ENCODE peak calls at places on chromosomes 3 and 15, in six cellular contexts. W is GM19239; X is stimulated activated effector memory CD8-positive, alpha-beta T cell treated with anti-CD3 and anti-CD28 coated beads, Interleukin-12 subunit alpha, Interleukin-12 subunit beta, amount 100 ng/mL, for 72 hours; K is activated CD4-positive, alpha-beta T cell treated with anti-CD3 and anti-CD28 coated beads, Interleukin-2, amount 50 U/mL, for 4 hours; A is cardiac septum; S is ACHN. B is an unnamed sample.
A peak's percentile ranks its signal among the peaks of the same experiment; 100 is the strongest.

GRCh38 chr15:48603123-48603500 is 42.4 kb downstream of the FBN1 start:
- DNase-seq in W (no peak), X (no peak), K (no peak), A (no peak), S (no peak), B (no peak)

GRCh38 chr3:100041328-100041749 is 73.0 kb downstream of the FILIP1L start:
- DNase-seq in W (no peak), X (no peak), K (no peak), A (no peak), S (peak; percentile 73), B (no peak)

GRCh38 chr15:88238618-88239430 is 17.7 kb downstream of the NTRK3 start:
- DNase-seq in W (no peak), X (no peak), K (no peak), A (no peak), S (no peak), B (no peak)

GRCh38 chr3:5540532-5540931 is 353.0 kb downstream of the EDEM1 start:
- DNase-seq in W (no peak), X (no peak), K (no peak), A (no peak), S (no peak), B (no peak)

GRCh38 chr3:117268318-117268717 is 558.7 kb downstream of the TUSC7 start:
- DNase-seq in W (no peak), X (no peak), K (no peak), A (no peak), S (no peak), B (no peak)

GRCh38 chr15:60444289-60444912 is 34.5 kb downstream of the ICE2 start:
- DNase-seq in W (no peak), X (no peak), K (no peak), A (no peak), S (peak; percentile 40), B (no peak)

GRCh38 chr15:88717342-88718017 is 78.7 kb downstream of the ISG20 start:
- DNase-seq in W (no peak), X (no peak), K (no peak), A (no peak), S (no peak), B (no peak)

GRCh38 chr3:154111365-154111764 is 9.8 kb upstream of the ARHGEF26 start:
- DNase-seq in W (no peak), X (no peak), K (no peak), A (no peak), S (no peak), B (no peak)

GRCh38 chr15:65232520-65232919 is 21.2 kb upstream of the CILP start:
- DNase-seq in W (no peak), X (no peak), K (no peak), A (no peak), S (no peak), B (no peak)

GRCh38 chr3:115632026-115632425 is 8.7 kb downstream of the GAP43 start:
- DNase-seq in W (no peak), X (no peak), K (no peak), A (no peak), S (no peak), B (no peak)

GRCh38 chr3:31979006-31979697 is 1.9 kb downstream of the OSBPL10 start:
- DNase-seq in W (no peak), X (no peak), K (no peak), A (no peak), S (no peak), B (no peak)

B was measured in activated T-helper 9 cell treated with anti-CD3 and anti-CD28 coated beads, Interleukin-2, amount 50 U/mL, for 16 hours.